ENCODE peak calls at places on chromosomes 16 and 17, in seven cellular contexts. One of them, this sample, is unnamed.
A peak's percentile ranks its signal among the peaks of the same experiment; 100 is the strongest.

GRCh38 chr17:20267459-20267842 is 199.9 kb downstream of the LGALS9B start:
- DNase-seq in thoracic aorta: no peak
- DNase-seq in CD8-positive, alpha-beta T cell: no peak
- DNase-seq in uterus: no peak
- DNase-seq in brain microvascular endothelial cell: no peak
- DNase-seq in cardiac fibroblast: peak; percentile 13
- DNase-seq in upper lobe of right lung: no peak
- DNase-seq in this sample: no peak

GRCh38 chr17:80485846-80486245 is 9.4 kb upstream of the NPTX1 start:
- DNase-seq in thoracic aorta: no peak
- DNase-seq in cardiac fibroblast: no peak
- DNase-seq in upper lobe of right lung: no peak
- DNase-seq in brain microvascular endothelial cell: no peak
- DNase-seq in uterus: no peak
- DNase-seq in CD8-positive, alpha-beta T cell: no peak
- DNase-seq in this sample: no peak

GRCh38 chr16:49012961-49013726 is 268.5 kb downstream of the CBLN1 start:
- DNase-seq in upper lobe of right lung: no peak
- DNase-seq in brain microvascular endothelial cell: no peak
- DNase-seq in cardiac fibroblast: no peak
- DNase-seq in thoracic aorta: no peak
- DNase-seq in uterus: peak; percentile 58
- DNase-seq in CD8-positive, alpha-beta T cell: no peak
- DNase-seq in this sample: no peak

GRCh38 chr16:69073181-69073669 is 32.2 kb upstream of the HAS3 start:
- DNase-seq in uterus: no peak
- DNase-seq in thoracic aorta: no peak
- DNase-seq in upper lobe of right lung: no peak
- DNase-seq in CD8-positive, alpha-beta T cell: no peak
- DNase-seq in cardiac fibroblast: peak; percentile 73
- DNase-seq in brain microvascular endothelial cell: peak; percentile 80
- DNase-seq in this sample: peak; percentile 38

GRCh38 chr17:48611681-48612455 is 1.1 kb upstream of the HOXB7 start:
- DNase-seq in upper lobe of right lung: no peak
- DNase-seq in brain microvascular endothelial cell: no peak
- DNase-seq in cardiac fibroblast: no peak
- DNase-seq in thoracic aorta: no peak
- DNase-seq in CD8-positive, alpha-beta T cell: no peak
- DNase-seq in uterus: no peak
- DNase-seq in this sample: no peak

GRCh38 chr17:8941980-8942617 is 23.4 kb downstream of the PIK3R5 start:
- DNase-seq in upper lobe of right lung: no peak
- DNase-seq in cardiac fibroblast: no peak
- DNase-seq in thoracic aorta: no peak
- DNase-seq in brain microvascular endothelial cell: no peak
- DNase-seq in uterus: no peak
- DNase-seq in CD8-positive, alpha-beta T cell: no peak
- DNase-seq in this sample: no peak

GRCh38 chr16:24013733-24014645 is 178.2 kb downstream of the PRKCB start:
- DNase-seq in upper lobe of right lung: no peak
- DNase-seq in CD8-positive, alpha-beta T cell: peak; percentile 31
- DNase-seq in brain microvascular endothelial cell: no peak
- DNase-seq in thoracic aorta: no peak
- DNase-seq in cardiac fibroblast: no peak
- DNase-seq in uterus: no peak
- DNase-seq in this sample: no peak

GRCh38 chr16:66247516-66248089 is 118.9 kb upstream of the CDH5 start:
- DNase-seq in CD8-positive, alpha-beta T cell: no peak
- DNase-seq in thoracic aorta: no peak
- DNase-seq in brain microvascular endothelial cell: no peak
- DNase-seq in upper lobe of right lung: no peak
- DNase-seq in cardiac fibroblast: peak; percentile 89
- DNase-seq in uterus: peak; percentile 59
- DNase-seq in this sample: no peak

GRCh38 chr16:81607006-81607405 is 162.4 kb downstream of the CMIP start:
- DNase-seq in brain microvascular endothelial cell: no peak
- DNase-seq in uterus: no peak
- DNase-seq in cardiac fibroblast: no peak
- DNase-seq in upper lobe of right lung: no peak
- DNase-seq in thoracic aorta: no peak
- DNase-seq in CD8-positive, alpha-beta T cell: no peak
- DNase-seq in this sample: no peak

GRCh38 chr16:11530171-11530940 is 56.4 kb downstream of the LITAF start:
- DNase-seq in CD8-positive, alpha-beta T cell: no peak
- DNase-seq in cardiac fibroblast: no peak
- DNase-seq in thoracic aorta: no peak
- DNase-seq in brain microvascular endothelial cell: no peak
- DNase-seq in uterus: no peak
- DNase-seq in upper lobe of right lung: no peak
- DNase-seq in this sample: no peak

GRCh38 chr17:33118391-33118790 is 126.7 kb downstream of the SPACA3 start:
- DNase-seq in thoracic aorta: no peak
- DNase-seq in uterus: no peak
- DNase-seq in upper lobe of right lung: no peak
- DNase-seq in CD8-positive, alpha-beta T cell: no peak
- DNase-seq in cardiac fibroblast: no peak
- DNase-seq in brain microvascular endothelial cell: no peak
- DNase-seq in this sample: no peak

GRCh38 chr16:12228607-12229499 is 252.3 kb downstream of the SNX29 start:
- DNase-seq in uterus: peak; percentile 27
- DNase-seq in upper lobe of right lung: no peak
- DNase-seq in CD8-positive, alpha-beta T cell: no peak
- DNase-seq in brain microvascular endothelial cell: peak; percentile 57
- DNase-seq in thoracic aorta: no peak
- DNase-seq in cardiac fibroblast: peak; percentile 62
- DNase-seq in this sample: peak; percentile 60

GRCh38 chr17:73720187-73720834 is 76.1 kb upstream of the SDK2 start:
- DNase-seq in cardiac fibroblast: no peak
- DNase-seq in upper lobe of right lung: no peak
- DNase-seq in CD8-positive, alpha-beta T cell: no peak
- DNase-seq in uterus: no peak
- DNase-seq in thoracic aorta: no peak
- DNase-seq in brain microvascular endothelial cell: no peak
- DNase-seq in this sample: no peak

GRCh38 chr17:82603981-82604448 is 44.2 kb downstream of the WDR45B start:
- DNase-seq in uterus: no peak
- DNase-seq in brain microvascular endothelial cell: peak; percentile 80
- DNase-seq in thoracic aorta: no peak
- DNase-seq in CD8-positive, alpha-beta T cell: no peak
- DNase-seq in cardiac fibroblast: peak; percentile 52
- DNase-seq in upper lobe of right lung: peak; percentile 90
- DNase-seq in this sample: no peak

GRCh38 chr16:62760398-62760797 is 724.2 kb upstream of the CDH8 start:
- DNase-seq in CD8-positive, alpha-beta T cell: no peak
- DNase-seq in brain microvascular endothelial cell: no peak
- DNase-seq in uterus: no peak
- DNase-seq in thoracic aorta: no peak
- DNase-seq in upper lobe of right lung: no peak
- DNase-seq in cardiac fibroblast: no peak
- DNase-seq in this sample: no peak

GRCh38 chr17:61415374-61416210 is 15.9 kb downstream of the TBX2 start:
- DNase-seq in CD8-positive, alpha-beta T cell: no peak
- DNase-seq in upper lobe of right lung: no peak
- DNase-seq in uterus: no peak
- DNase-seq in thoracic aorta: no peak
- DNase-seq in brain microvascular endothelial cell: no peak
- DNase-seq in cardiac fibroblast: no peak
- DNase-seq in this sample: no peak

GRCh38 chr16:69100046-69100765 is 5.2 kb upstream of the HAS3 start:
- DNase-seq in thoracic aorta: no peak
- DNase-seq in upper lobe of right lung: peak; percentile 66
- DNase-seq in cardiac fibroblast: no peak
- DNase-seq in brain microvascular endothelial cell: no peak
- DNase-seq in CD8-positive, alpha-beta T cell: no peak
- DNase-seq in uterus: no peak
- DNase-seq in this sample: no peak

GRCh38 chr17:19239544-19239943 is 2.4 kb downstream of the EPN2 start:
- DNase-seq in thoracic aorta: no peak
- DNase-seq in upper lobe of right lung: peak; percentile 60
- DNase-seq in cardiac fibroblast: peak; percentile 70
- DNase-seq in CD8-positive, alpha-beta T cell: no peak
- DNase-seq in uterus: no peak
- DNase-seq in brain microvascular endothelial cell: no peak
- DNase-seq in this sample: no peak

GRCh38 chr17:19242323-19242722 is 5.2 kb downstream of the EPN2 start:
- DNase-seq in thoracic aorta: no peak
- DNase-seq in brain microvascular endothelial cell: no peak
- DNase-seq in CD8-positive, alpha-beta T cell: no peak
- DNase-seq in cardiac fibroblast: no peak
- DNase-seq in uterus: no peak
- DNase-seq in upper lobe of right lung: no peak
- DNase-seq in this sample: no peak

GRCh38 chr17:19238167-19238505 is 970 bp downstream of the EPN2 start:
- DNase-seq in CD8-positive, alpha-beta T cell: no peak
- DNase-seq in uterus: peak; percentile 44
- DNase-seq in brain microvascular endothelial cell: no peak
- DNase-seq in thoracic aorta: no peak
- DNase-seq in upper lobe of right lung: peak; percentile 78
- DNase-seq in cardiac fibroblast: no peak
- DNase-seq in this sample: no peak

GRCh38 chr17:19242926-19243325 is 5.8 kb downstream of the EPN2 start:
- DNase-seq in CD8-positive, alpha-beta T cell: no peak
- DNase-seq in thoracic aorta: no peak
- DNase-seq in brain microvascular endothelial cell: no peak
- DNase-seq in upper lobe of right lung: peak; percentile 33
- DNase-seq in uterus: no peak
- DNase-seq in cardiac fibroblast: no peak
- DNase-seq in this sample: no peak

GRCh38 chr17:19237389-19238166 is 412 bp downstream of the EPN2 start:
- DNase-seq in cardiac fibroblast: no peak
- DNase-seq in thoracic aorta: no peak
- DNase-seq in uterus: no peak
- DNase-seq in upper lobe of right lung: peak; percentile 68
- DNase-seq in CD8-positive, alpha-beta T cell: no peak
- DNase-seq in brain microvascular endothelial cell: no peak
- DNase-seq in this sample: no peak
- TF ChIP-seq CTCF in cardiac fibroblast: no peak
- TF ChIP-seq CTCF in thoracic aorta: peak; percentile 44
- TF ChIP-seq CTCF in uterus: peak; percentile 43
- TF ChIP-seq CTCF in upper lobe of right lung: peak; percentile 35
- TF ChIP-seq CTCF in CD8-positive, alpha-beta T cell: no peak
- TF ChIP-seq CTCF in brain microvascular endothelial cell: no peak
- TF ChIP-seq CTCF in this sample: peak; percentile 4

GRCh38 chr17:42289863-42290165 is 1.5 kb downstream of the STAT5A start:
- DNase-seq in CD8-positive, alpha-beta T cell: no peak
- DNase-seq in upper lobe of right lung: peak; percentile 65
- DNase-seq in brain microvascular endothelial cell: no peak
- DNase-seq in uterus: no peak
- DNase-seq in cardiac fibroblast: no peak
- DNase-seq in thoracic aorta: no peak
- DNase-seq in this sample: no peak
- H3K4me3 ChIP-seq in CD8-positive, alpha-beta T cell: peak overlapping the region; percentile 74
- H3K4me3 ChIP-seq in upper lobe of right lung: peak overlapping the region; percentile 71
- H3K4me3 ChIP-seq in brain microvascular endothelial cell: no peak overlapping the region
- H3K4me3 ChIP-seq in uterus: no peak overlapping the region
- H3K4me3 ChIP-seq in cardiac fibroblast: no peak overlapping the region
- H3K4me3 ChIP-seq in thoracic aorta: peak overlapping the region; percentile 91
- H3K4me3 ChIP-seq in this sample: no peak overlapping the region

GRCh38 chr16:85899444-85899843 is 482 bp downstream of the IRF8 start:
- DNase-seq in CD8-positive, alpha-beta T cell: no peak
- DNase-seq in brain microvascular endothelial cell: no peak
- DNase-seq in upper lobe of right lung: no peak
- DNase-seq in thoracic aorta: no peak
- DNase-seq in cardiac fibroblast: no peak
- DNase-seq in uterus: no peak
- DNase-seq in this sample: no peak
- TF ChIP-seq CTCF in CD8-positive, alpha-beta T cell: no peak
- TF ChIP-seq CTCF in brain microvascular endothelial cell: no peak
- TF ChIP-seq CTCF in upper lobe of right lung: no peak
- TF ChIP-seq CTCF in thoracic aorta: no peak
- TF ChIP-seq CTCF in cardiac fibroblast: no peak
- TF ChIP-seq CTCF in uterus: no peak
- TF ChIP-seq CTCF in this sample: no peak

DNA sequence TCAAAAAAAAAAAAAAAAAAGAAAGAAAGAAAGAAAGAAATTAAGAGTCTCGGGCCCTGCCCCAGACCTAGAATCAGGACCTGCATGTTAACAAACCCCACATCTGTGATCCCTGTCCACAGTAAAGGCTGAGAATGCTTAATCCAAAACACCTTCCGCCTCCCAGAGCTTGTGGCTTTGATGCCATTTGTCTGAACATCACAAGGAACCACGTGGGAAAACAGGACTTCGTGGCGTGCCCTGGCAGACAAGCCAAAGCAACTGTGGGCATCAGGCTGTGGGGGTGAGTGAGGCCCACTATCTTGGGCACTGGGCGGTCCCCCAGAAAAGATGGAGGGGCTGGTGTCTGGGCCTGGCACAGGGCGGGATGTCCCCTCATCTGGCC is 173.4 kb upstream of the CIBAR2 start:
- DNase-seq in CD8-positive, alpha-beta T cell: no peak
- DNase-seq in upper lobe of right lung: no peak
- DNase-seq in uterus: no peak
- DNase-seq in thoracic aorta: no peak
- DNase-seq in cardiac fibroblast: no peak
- DNase-seq in brain microvascular endothelial cell: no peak
- DNase-seq in this sample: no peak
- H3K4me3 ChIP-seq in CD8-positive, alpha-beta T cell: no peak overlapping the region
- H3K4me3 ChIP-seq in upper lobe of right lung: no peak overlapping the region
- H3K4me3 ChIP-seq in uterus: no peak overlapping the region
- H3K4me3 ChIP-seq in thoracic aorta: peak overlapping the region; percentile 48
- H3K4me3 ChIP-seq in cardiac fibroblast: no peak overlapping the region
- H3K4me3 ChIP-seq in brain microvascular endothelial cell: no peak overlapping the region
- H3K4me3 ChIP-seq in this sample: no peak overlapping the region

GRCh38 chr17:71970312-71970711 is 150.5 kb upstream of the SOX9 start:
- DNase-seq in cardiac fibroblast: no peak
- DNase-seq in brain microvascular endothelial cell: peak; percentile 22
- DNase-seq in CD8-positive, alpha-beta T cell: no peak
- DNase-seq in thoracic aorta: no peak
- DNase-seq in upper lobe of right lung: no peak
- DNase-seq in uterus: no peak
- DNase-seq in this sample: no peak
- TF ChIP-seq CTCF in cardiac fibroblast: no peak
- TF ChIP-seq CTCF in brain microvascular endothelial cell: no peak
- TF ChIP-seq CTCF in CD8-positive, alpha-beta T cell: no peak
- TF ChIP-seq CTCF in thoracic aorta: no peak
- TF ChIP-seq CTCF in upper lobe of right lung: no peak
- TF ChIP-seq CTCF in uterus: no peak
- TF ChIP-seq CTCF in this sample: no peak